ENCODE peak calls at places on chromosomes 2 and 18, in seven cellular contexts. One of them, this sample, is unnamed.

GRCh38 chr2:61763605-61764034 is 90.2 kb downstream of the FAM161A start:
- DNase-seq in fibroblast of pulmonary artery: peak; percentile 90
- DNase-seq in pancreas: peak; percentile 85
- DNase-seq in BE2C: peak; percentile 64
- DNase-seq in coronary artery: peak; percentile 90
- DNase-seq in ovary: peak; percentile 83
- DNase-seq in lower lobe of right lung: peak; percentile 84
- DNase-seq in this sample: peak; percentile 80

GRCh38 chr18:74116628-74117554 is 30.7 kb downstream of the FBXO15 start:
- DNase-seq in ovary: no peak
- DNase-seq in pancreas: no peak
- DNase-seq in coronary artery: no peak
- DNase-seq in BE2C: no peak
- DNase-seq in lower lobe of right lung: no peak
- DNase-seq in fibroblast of pulmonary artery: peak; percentile 66
- DNase-seq in this sample: no peak

GRCh38 chr2:176157499-176158305 is 595 bp downstream of the HOXD3 start:
- DNase-seq in lower lobe of right lung: no peak
- DNase-seq in BE2C: peak; percentile 71
- DNase-seq in coronary artery: no peak
- DNase-seq in fibroblast of pulmonary artery: no peak
- DNase-seq in ovary: peak; percentile 16
- DNase-seq in pancreas: no peak
- DNase-seq in this sample: no peak

GRCh38 chr18:69186162-69186561 is 214.5 kb upstream of the DOK6 start:
- DNase-seq in pancreas: no peak
- DNase-seq in coronary artery: no peak
- DNase-seq in fibroblast of pulmonary artery: no peak
- DNase-seq in BE2C: no peak
- DNase-seq in lower lobe of right lung: no peak
- DNase-seq in ovary: no peak
- DNase-seq in this sample: no peak

GRCh38 chr2:180607501-180608060 is 372.8 kb upstream of the UBE2E3 start:
- DNase-seq in pancreas: no peak
- DNase-seq in lower lobe of right lung: no peak
- DNase-seq in BE2C: no peak
- DNase-seq in fibroblast of pulmonary artery: no peak
- DNase-seq in ovary: no peak
- DNase-seq in coronary artery: no peak
- DNase-seq in this sample: no peak

GRCh38 chr2:178211943-178212342 is 17.6 kb downstream of the OSBPL6 start:
- DNase-seq in fibroblast of pulmonary artery: no peak
- DNase-seq in coronary artery: no peak
- DNase-seq in pancreas: no peak
- DNase-seq in lower lobe of right lung: no peak
- DNase-seq in ovary: no peak
- DNase-seq in BE2C: no peak
- DNase-seq in this sample: no peak

GRCh38 chr18:39724652-39725051 is 2159.1 kb upstream of the CELF4 start:
- DNase-seq in coronary artery: no peak
- DNase-seq in ovary: no peak
- DNase-seq in BE2C: no peak
- DNase-seq in fibroblast of pulmonary artery: peak; percentile 23
- DNase-seq in lower lobe of right lung: no peak
- DNase-seq in pancreas: no peak
- DNase-seq in this sample: no peak

GRCh38 chr2:214126135-214126534 is 284.7 kb upstream of the VWC2L start:
- DNase-seq in pancreas: no peak
- DNase-seq in ovary: no peak
- DNase-seq in fibroblast of pulmonary artery: peak; percentile 8
- DNase-seq in coronary artery: no peak
- DNase-seq in BE2C: no peak
- DNase-seq in lower lobe of right lung: no peak
- DNase-seq in this sample: no peak

GRCh38 chr2:36516136-36516870 is 81.7 kb downstream of the FEZ2 start:
- DNase-seq in pancreas: no peak
- DNase-seq in coronary artery: no peak
- DNase-seq in fibroblast of pulmonary artery: peak; percentile 62
- DNase-seq in lower lobe of right lung: no peak
- DNase-seq in ovary: no peak
- DNase-seq in BE2C: no peak
- DNase-seq in this sample: no peak

GRCh38 chr2:48600204-48600813 is 17.3 kb upstream of the GTF2A1L start:
- DNase-seq in pancreas: no peak
- DNase-seq in coronary artery: no peak
- DNase-seq in ovary: no peak
- DNase-seq in fibroblast of pulmonary artery: peak; percentile 70
- DNase-seq in BE2C: no peak
- DNase-seq in lower lobe of right lung: no peak
- DNase-seq in this sample: no peak

GRCh38 chr2:9053534-9053931 is 50.0 kb upstream of the MBOAT2 start:
- DNase-seq in BE2C: no peak
- DNase-seq in lower lobe of right lung: no peak
- DNase-seq in ovary: no peak
- DNase-seq in coronary artery: no peak
- DNase-seq in pancreas: no peak
- DNase-seq in fibroblast of pulmonary artery: peak; percentile 56
- DNase-seq in this sample: no peak

GRCh38 chr2:208172125-208172524 is 8.7 kb upstream of the CRYGA start:
- DNase-seq in lower lobe of right lung: no peak
- DNase-seq in ovary: no peak
- DNase-seq in BE2C: no peak
- DNase-seq in pancreas: no peak
- DNase-seq in coronary artery: no peak
- DNase-seq in fibroblast of pulmonary artery: no peak
- DNase-seq in this sample: no peak

GRCh38 chr18:52953435-52953834 is 613.4 kb downstream of the DCC start:
- DNase-seq in fibroblast of pulmonary artery: no peak
- DNase-seq in BE2C: no peak
- DNase-seq in pancreas: no peak
- DNase-seq in coronary artery: no peak
- DNase-seq in lower lobe of right lung: no peak
- DNase-seq in ovary: no peak
- DNase-seq in this sample: no peak

GRCh38 chr2:159192519-159192918 is 94.0 kb downstream of the WDSUB1 start:
- DNase-seq in coronary artery: no peak
- DNase-seq in fibroblast of pulmonary artery: no peak
- DNase-seq in BE2C: no peak
- DNase-seq in ovary: no peak
- DNase-seq in pancreas: no peak
- DNase-seq in lower lobe of right lung: no peak
- DNase-seq in this sample: no peak

GRCh38 chr2:46259782-46260178 is 37.4 kb upstream of the EPAS1 start:
- DNase-seq in BE2C: no peak
- DNase-seq in ovary: no peak
- DNase-seq in lower lobe of right lung: no peak
- DNase-seq in pancreas: no peak
- DNase-seq in fibroblast of pulmonary artery: no peak
- DNase-seq in coronary artery: no peak
- DNase-seq in this sample: no peak

GRCh38 chr2:199757466-199757865 is 93.5 kb downstream of the FTCDNL1 start:
- DNase-seq in BE2C: no peak
- DNase-seq in fibroblast of pulmonary artery: peak; percentile 3
- DNase-seq in lower lobe of right lung: no peak
- DNase-seq in pancreas: peak; percentile 36
- DNase-seq in ovary: no peak
- DNase-seq in coronary artery: no peak
- DNase-seq in this sample: no peak

GRCh38 chr18:12911025-12911927 is 27.2 kb upstream of the PTPN2 start:
- DNase-seq in pancreas: no peak
- DNase-seq in BE2C: no peak
- DNase-seq in coronary artery: no peak
- DNase-seq in fibroblast of pulmonary artery: peak; percentile 3
- DNase-seq in lower lobe of right lung: peak; percentile 62
- DNase-seq in ovary: peak; percentile 26
- DNase-seq in this sample: no peak

GRCh38 chr2:3532941-3533340 is 13.6 kb upstream of the ADI1 start:
- DNase-seq in pancreas: no peak
- DNase-seq in ovary: no peak
- DNase-seq in coronary artery: peak; percentile 57
- DNase-seq in BE2C: no peak
- DNase-seq in lower lobe of right lung: no peak
- DNase-seq in fibroblast of pulmonary artery: no peak
- DNase-seq in this sample: no peak

GRCh38 chr18:28834889-28835288 is 658.0 kb upstream of the CDH2 start:
- DNase-seq in pancreas: no peak
- DNase-seq in BE2C: no peak
- DNase-seq in lower lobe of right lung: no peak
- DNase-seq in coronary artery: no peak
- DNase-seq in fibroblast of pulmonary artery: peak; percentile 68
- DNase-seq in ovary: no peak
- DNase-seq in this sample: no peak

GRCh38 chr18:48996901-48997463 is 46.2 kb upstream of the SMAD7 start:
- DNase-seq in BE2C: no peak
- DNase-seq in fibroblast of pulmonary artery: peak; percentile 46
- DNase-seq in ovary: no peak
- DNase-seq in lower lobe of right lung: peak; percentile 39
- DNase-seq in coronary artery: no peak
- DNase-seq in pancreas: no peak
- DNase-seq in this sample: no peak

GRCh38 chr2:188810591-188810990 is 163.6 kb upstream of the COL3A1 start:
- DNase-seq in fibroblast of pulmonary artery: peak; percentile 74
- DNase-seq in lower lobe of right lung: no peak
- DNase-seq in BE2C: no peak
- DNase-seq in coronary artery: no peak
- DNase-seq in ovary: no peak
- DNase-seq in pancreas: no peak
- DNase-seq in this sample: no peak

GRCh38 chr18:38635706-38636105 is 1070.1 kb upstream of the CELF4 start:
- DNase-seq in fibroblast of pulmonary artery: peak; percentile 20
- DNase-seq in BE2C: no peak
- DNase-seq in ovary: no peak
- DNase-seq in lower lobe of right lung: no peak
- DNase-seq in pancreas: no peak
- DNase-seq in coronary artery: no peak
- DNase-seq in this sample: no peak

GRCh38 chr2:84906900-84907714 is 1.7 kb downstream of the TMSB10 start:
- DNase-seq in BE2C: peak; percentile 9
- DNase-seq in coronary artery: peak; percentile 87
- DNase-seq in fibroblast of pulmonary artery: peak; percentile 95
- DNase-seq in lower lobe of right lung: peak; percentile 83
- DNase-seq in pancreas: no peak
- DNase-seq in ovary: peak; percentile 68
- DNase-seq in this sample: peak; percentile 80

GRCh38 chr18:10417679-10418078 is 36.8 kb upstream of the APCDD1 start:
- DNase-seq in lower lobe of right lung: no peak
- DNase-seq in coronary artery: peak; percentile 88
- DNase-seq in ovary: no peak
- DNase-seq in fibroblast of pulmonary artery: no peak
- DNase-seq in BE2C: no peak
- DNase-seq in pancreas: no peak
- DNase-seq in this sample: no peak

GRCh38 chr2:98923244-98923940 is 12.6 kb downstream of the CRACDL start:
- DNase-seq in fibroblast of pulmonary artery: no peak
- DNase-seq in pancreas: no peak
- DNase-seq in BE2C: no peak
- DNase-seq in lower lobe of right lung: no peak
- DNase-seq in ovary: no peak
- DNase-seq in coronary artery: no peak
- DNase-seq in this sample: no peak

GRCh38 chr2:237281900-237282306 is 132.1 kb downstream of the COL6A3 start:
- DNase-seq in lower lobe of right lung: no peak
- DNase-seq in fibroblast of pulmonary artery: peak; percentile 94
- DNase-seq in pancreas: no peak
- DNase-seq in BE2C: no peak
- DNase-seq in coronary artery: no peak
- DNase-seq in ovary: no peak
- DNase-seq in this sample: no peak

GRCh38 chr18:45365835-45366234 is 249.4 kb upstream of the SLC14A2 start:
- DNase-seq in ovary: no peak
- DNase-seq in coronary artery: no peak
- DNase-seq in BE2C: no peak
- DNase-seq in fibroblast of pulmonary artery: no peak
- DNase-seq in pancreas: no peak
- DNase-seq in lower lobe of right lung: no peak
- DNase-seq in this sample: no peak

GRCh38 chr2:19505199-19506136 is 147.0 kb upstream of the OSR1 start:
- DNase-seq in fibroblast of pulmonary artery: no peak
- DNase-seq in BE2C: no peak
- DNase-seq in ovary: no peak
- DNase-seq in coronary artery: no peak
- DNase-seq in lower lobe of right lung: no peak
- DNase-seq in pancreas: no peak
- DNase-seq in this sample: no peak

GRCh38 chr2:49003206-49003605 is 151.1 kb downstream of the FSHR start:
- DNase-seq in fibroblast of pulmonary artery: no peak
- DNase-seq in ovary: no peak
- DNase-seq in lower lobe of right lung: no peak
- DNase-seq in coronary artery: no peak
- DNase-seq in pancreas: no peak
- DNase-seq in BE2C: no peak
- DNase-seq in this sample: no peak

GRCh38 chr2:218960196-218961165 is 1.0 kb downstream of the CDK5R2 start:
- DNase-seq in pancreas: no peak
- DNase-seq in ovary: no peak
- DNase-seq in fibroblast of pulmonary artery: no peak
- DNase-seq in coronary artery: no peak
- DNase-seq in lower lobe of right lung: no peak
- DNase-seq in BE2C: peak; percentile 54
- DNase-seq in this sample: no peak
- H3K4me3 ChIP-seq in pancreas: peak overlapping the region; percentile 25
- H3K4me3 ChIP-seq in ovary: no peak overlapping the region
- H3K4me3 ChIP-seq in fibroblast of pulmonary artery: no peak overlapping the region
- H3K4me3 ChIP-seq in coronary artery: peak overlapping the region; percentile 62
- H3K4me3 ChIP-seq in lower lobe of right lung: no peak overlapping the region
- H3K4me3 ChIP-seq in BE2C: peak overlapping the region; percentile 72
- H3K4me3 ChIP-seq in this sample: peak overlapping the region; percentile 36

GRCh38 chr2:140648390-140648789 is 1482.4 kb downstream of the LRP1B start:
- DNase-seq in pancreas: no peak
- DNase-seq in lower lobe of right lung: no peak
- DNase-seq in BE2C: no peak
- DNase-seq in ovary: no peak
- DNase-seq in coronary artery: no peak
- DNase-seq in fibroblast of pulmonary artery: no peak
- DNase-seq in this sample: no peak
- H3K4me3 ChIP-seq in pancreas: no peak overlapping the region
- H3K4me3 ChIP-seq in lower lobe of right lung: no peak overlapping the region
- H3K4me3 ChIP-seq in BE2C: no peak overlapping the region
- H3K4me3 ChIP-seq in ovary: no peak overlapping the region
- H3K4me3 ChIP-seq in coronary artery: no peak overlapping the region
- H3K4me3 ChIP-seq in fibroblast of pulmonary artery: no peak overlapping the region
- H3K4me3 ChIP-seq in this sample: no peak overlapping the region

GRCh38 chr2:27261926-27262298 is 935 bp downstream of the SLC30A3 start:
- DNase-seq in fibroblast of pulmonary artery: no peak
- DNase-seq in lower lobe of right lung: no peak
- DNase-seq in coronary artery: no peak
- DNase-seq in ovary: no peak
- DNase-seq in BE2C: no peak
- DNase-seq in pancreas: no peak
- DNase-seq in this sample: no peak
- H3K4me3 ChIP-seq in fibroblast of pulmonary artery: no peak overlapping the region
- H3K4me3 ChIP-seq in lower lobe of right lung: peak overlapping the region; percentile 58
- H3K4me3 ChIP-seq in coronary artery: peak overlapping the region; percentile 66
- H3K4me3 ChIP-seq in ovary: no peak overlapping the region
- H3K4me3 ChIP-seq in BE2C: no peak overlapping the region
- H3K4me3 ChIP-seq in pancreas: peak overlapping the region; percentile 39
- H3K4me3 ChIP-seq in this sample: peak overlapping the region; percentile 37

DNA sequence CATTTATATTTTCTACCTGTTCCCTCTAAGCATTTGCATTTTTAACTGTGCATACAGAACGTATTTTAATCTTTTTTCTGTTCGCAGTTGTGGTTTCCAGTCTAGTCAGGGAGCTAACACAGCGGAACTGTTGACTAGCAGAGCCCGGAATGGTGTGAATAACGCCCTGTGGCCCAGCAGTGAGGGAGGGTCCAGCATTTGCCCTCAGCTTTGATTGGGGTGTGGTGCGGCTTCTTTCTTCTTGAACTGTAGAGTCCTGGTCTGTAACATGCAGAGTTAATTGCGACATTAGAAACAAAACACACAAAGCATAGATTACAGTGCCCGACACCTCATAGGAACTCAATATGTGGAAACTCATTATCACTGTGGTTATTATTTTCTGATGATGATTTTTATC is 253.5 kb downstream of the SOX11 start:
- DNase-seq in fibroblast of pulmonary artery: no peak
- DNase-seq in lower lobe of right lung: no peak
- DNase-seq in coronary artery: no peak
- DNase-seq in ovary: no peak
- DNase-seq in pancreas: no peak
- DNase-seq in BE2C: no peak
- DNase-seq in this sample: no peak
- H3K4me3 ChIP-seq in fibroblast of pulmonary artery: no peak overlapping the region
- H3K4me3 ChIP-seq in lower lobe of right lung: no peak overlapping the region
- H3K4me3 ChIP-seq in coronary artery: no peak overlapping the region
- H3K4me3 ChIP-seq in ovary: no peak overlapping the region
- H3K4me3 ChIP-seq in pancreas: no peak overlapping the region
- H3K4me3 ChIP-seq in BE2C: no peak overlapping the region
- H3K4me3 ChIP-seq in this sample: no peak overlapping the region

This sample was measured in RWPE2.